ENCODE peak calls at places on chromosomes 6 and 20, in ten cellular contexts. E is AG20443, C is SW 1271, H is left lobe of liver, P is germinal center, I is endothelial cell, A is left cardiac atrium, Z is HFFc6, S is GDM1, D is fibroblast of the aortic adventitia. L is an unnamed sample.

GRCh38 chr6:111818539-111819226 is 54.6 kb downstream of the FYN start:
- DNase-seq in A (no peak), S (no peak), D (no peak), E (peak), H (no peak), P (no peak), Z (peak), C (no peak), I (no peak), L (no peak)

GRCh38 chr6:3619800-3620199 is 131.7 kb downstream of the PXDC1 start:
- DNase-seq in D (no peak), I (no peak), E (no peak), S (no peak), Z (no peak), A (no peak), C (no peak), H (no peak), P (no peak), L (no peak)

GRCh38 chr6:92126983-92127382 is 1292.4 kb downstream of the EPHA7 start:
- DNase-seq in D (no peak), I (no peak), Z (no peak), P (no peak), C (no peak), H (no peak), E (no peak), A (no peak), S (no peak), L (no peak)

GRCh38 chr6:95352064-95352463 is 225.3 kb upstream of the MANEA start:
- DNase-seq in S (no peak), Z (no peak), P (no peak), C (peak), E (no peak), H (no peak), D (no peak), I (no peak), A (no peak), L (peak)

GRCh38 chr20:13644010-13644409 is 5.3 kb upstream of the TASP1 start:
- DNase-seq in C (no peak), S (no peak), A (no peak), P (no peak), Z (no peak), D (peak), I (no peak), E (no peak), H (no peak), L (peak)

GRCh38 chr20:46119028-46119546 is 973 bp downstream of the CD40 start:
- DNase-seq in Z (no peak), P (peak), H (peak), E (no peak), I (no peak), S (no peak), A (no peak), C (no peak), D (no peak), L (no peak)

GRCh38 chr6:131581523-131581922 is 8.5 kb downstream of the ARG1 start:
- DNase-seq in E (no peak), P (no peak), H (no peak), D (no peak), I (no peak), S (no peak), A (no peak), C (no peak), Z (no peak), L (no peak)

GRCh38 chr6:158536084-158536890 is 23.6 kb upstream of the TMEM181 start:
- DNase-seq in H (peak), C (peak), Z (peak), S (peak), E (peak), P (peak), A (peak), I (peak), D (peak), L (peak)

GRCh38 chr20:57250607-57251343 is 15.7 kb downstream of the BMP7 start:
- DNase-seq in Z (no peak), A (no peak), S (no peak), I (no peak), H (no peak), C (no peak), E (no peak), D (no peak), P (peak), L (peak)

GRCh38 chr20:61879303-61879620 is 186.4 kb downstream of the TAF4 start:
- DNase-seq in S (no peak), I (no peak), C (no peak), E (no peak), P (no peak), D (no peak), H (no peak), A (no peak), Z (no peak), L (no peak)

GRCh38 chr6:120871416-120872261 is 462.6 kb downstream of the TBC1D32 start:
- DNase-seq in H (no peak), S (no peak), I (no peak), E (no peak), P (no peak), D (no peak), A (no peak), C (no peak), Z (no peak), L (no peak)

GRCh38 chr6:20038805-20039204 is 173.5 kb downstream of the MBOAT1 start:
- DNase-seq in Z (no peak), S (no peak), E (peak), D (no peak), H (no peak), P (no peak), A (no peak), I (no peak), C (no peak), L (no peak)

GRCh38 chr6:36444470-36444869 is 1.7 kb downstream of the KCTD20 start:
- DNase-seq in S (no peak), D (peak), P (no peak), H (no peak), Z (peak), C (no peak), E (peak), A (no peak), I (no peak), L (no peak)

GRCh38 chr6:75436869-75437268 is 56.7 kb downstream of the FILIP1 start:
- DNase-seq in C (no peak), D (peak), Z (no peak), P (no peak), I (no peak), S (no peak), A (peak), H (no peak), E (peak), L (no peak)

GRCh38 chr6:56091159-56091869 is 156.1 kb downstream of the COL21A1 start:
- DNase-seq in P (no peak), S (no peak), I (no peak), C (peak), D (peak), E (peak), H (no peak), A (no peak), Z (peak), L (no peak)

GRCh38 chr6:131950767-131951575 is at the start of gene CCN2:
- DNase-seq in Z (peak), C (peak), D (peak), P (peak), E (peak), S (peak), A (peak), H (peak), I (peak), L (no peak)

GRCh38 chr20:20220137-20220536 is 147.8 kb upstream of the INSM1 start:
- DNase-seq in I (no peak), S (no peak), Z (no peak), A (no peak), P (no peak), D (no peak), E (no peak), H (no peak), C (no peak), L (no peak)

GRCh38 chr6:160767019-160767646 is 65.1 kb downstream of the PLG start:
- DNase-seq in Z (no peak), H (peak), C (peak), E (peak), S (no peak), P (peak), I (peak), D (peak), A (peak), L (peak)

GRCh38 chr6:33492093-33492492 is 37.7 kb downstream of the ZBTB9 start:
- DNase-seq in Z (no peak), E (no peak), C (no peak), A (no peak), H (no peak), D (no peak), S (no peak), P (no peak), I (no peak), L (peak)

GRCh38 chr6:34142599-34142998 is 3.3 kb downstream of the GRM4 start:
- DNase-seq in H (no peak), D (no peak), E (no peak), I (no peak), C (no peak), Z (no peak), S (no peak), P (no peak), A (no peak), L (no peak)

GRCh38 chr6:135962731-135963130 is 111.2 kb downstream of the PDE7B start:
- DNase-seq in P (no peak), I (no peak), E (peak), H (no peak), D (peak), S (no peak), C (no peak), Z (no peak), A (no peak), L (no peak)

GRCh38 chr20:21090738-21091120 is 15.4 kb downstream of the LINC00237 start:
- DNase-seq in D (no peak), E (no peak), P (no peak), I (no peak), H (no peak), Z (no peak), C (no peak), A (no peak), S (no peak), L (no peak)

GRCh38 chr6:37713529-37714119 is 15.9 kb upstream of the MDGA1 start:
- DNase-seq in I (no peak), D (peak), S (no peak), C (no peak), Z (peak), H (no peak), E (peak), A (no peak), P (no peak), L (no peak)